ENCODE peak calls at places on chromosomes 5 and 9, in nine cellular contexts. B is activated gamma-delta T cell; K is NCI-H1694; G is A172; N is GM20000; U is hepatocyte; M is T-helper 2 cell; X is NCI-H1417; Q is stimulated activated CD8-positive, alpha-beta memory T cell treated with anti-CD3 and anti-CD28 coated beads, Interleukin-12 subunit alpha, Interleukin-12 subunit beta, amount 100 ng/mL, for 1 hour. A is an unnamed sample.

GRCh38 chr9:94554078-94554438 is 825 bp upstream of the PCAT7 start:
- DNase-seq in M (no peak), K (no peak), X (no peak), B (no peak), G (no peak), N (no peak), Q (no peak), U (peak; percentile 56), A (no peak)

GRCh38 chr9:133429641-133430161 is 7.5 kb downstream of the ADAMTS13 start:
- DNase-seq in Q (no peak), K (no peak), U (peak; percentile 70), M (no peak), X (no peak), N (peak; percentile 85), G (no peak), B (no peak), A (no peak)

GRCh38 chr9:114539718-114540410 is 34.6 kb upstream of the WHRN start:
- DNase-seq in G (no peak), Q (no peak), M (no peak), N (no peak), X (no peak), U (no peak), B (no peak), K (no peak), A (no peak)

GRCh38 chr9:122320346-122320995 is 50.4 kb upstream of the PTGS1 start:
- DNase-seq in M (no peak), B (no peak), X (peak; percentile 68), K (no peak), U (no peak), N (no peak), Q (no peak), G (no peak), A (no peak)

GRCh38 chr5:119370521-119370920 is 14.7 kb downstream of the TNFAIP8 start:
- DNase-seq in X (no peak), G (no peak), B (no peak), M (no peak), N (no peak), Q (no peak), U (no peak), K (no peak), A (no peak)

GRCh38 chr9:126847051-126847450 is 13.4 kb upstream of the ZBTB34 start:
- DNase-seq in N (no peak), G (no peak), X (no peak), B (no peak), M (no peak), Q (no peak), U (no peak), K (no peak), A (no peak)

GRCh38 chr9:117104972-117105495 is 309.8 kb downstream of the ASTN2 start:
- DNase-seq in U (no peak), Q (no peak), B (no peak), N (no peak), G (no peak), K (no peak), X (no peak), M (no peak), A (no peak)

GRCh38 chr5:131163315-131164119 is 1.5 kb downstream of the HINT1 start:
- DNase-seq in X (peak; percentile 31), Q (no peak), B (no peak), N (no peak), K (no peak), M (peak; percentile 50), U (peak; percentile 26), G (peak; percentile 37), A (no peak)

GRCh38 chr5:72268753-72269410 is 51.2 kb downstream of the MRPS27 start:
- DNase-seq in U (peak; percentile 64), B (no peak), K (no peak), N (peak; percentile 31), X (peak; percentile 67), M (peak; percentile 45), G (peak; percentile 47), Q (peak; percentile 19), A (peak; percentile 35)

GRCh38 chr5:80239680-80240367 is 16.0 kb downstream of the SERINC5 start:
- DNase-seq in G (no peak), N (no peak), Q (no peak), K (no peak), B (no peak), M (no peak), X (no peak), U (no peak), A (no peak)

GRCh38 chr5:96439477-96440184 is 6.6 kb upstream of the PCSK1 start:
- DNase-seq in B (no peak), K (no peak), U (no peak), N (peak; percentile 56), G (no peak), M (peak; percentile 15), Q (no peak), X (no peak), A (no peak)

GRCh38 chr5:96870094-96871021 is 5.9 kb upstream of the ERAP2 start:
- DNase-seq in G (no peak), B (no peak), M (peak; percentile 78), U (no peak), N (peak; percentile 53), Q (no peak), X (no peak), K (no peak), A (peak; percentile 42)

GRCh38 chr9:13675638-13676000 is 396.1 kb upstream of the MPDZ start:
- DNase-seq in X (no peak), Q (no peak), M (no peak), B (no peak), N (no peak), G (no peak), U (no peak), K (no peak), A (no peak)

GRCh38 chr5:132807163-132807838 is 5.8 kb upstream of the SOWAHA start:
- DNase-seq in U (peak; percentile 89), N (no peak), G (no peak), K (no peak), X (no peak), M (no peak), B (no peak), Q (no peak), A (no peak)

GRCh38 chr9:12464910-12465512 is 228.2 kb upstream of the TYRP1 start:
- DNase-seq in X (peak; percentile 65), Q (no peak), U (peak; percentile 53), B (no peak), M (peak; percentile 2), K (peak; percentile 13), G (peak; percentile 17), N (peak; percentile 9), A (no peak)

GRCh38 chr9:21730899-21731298 is 71.5 kb upstream of the MTAP start:
- DNase-seq in B (no peak), N (no peak), M (no peak), U (no peak), K (no peak), X (no peak), G (no peak), Q (no peak), A (no peak)

GRCh38 chr5:33143405-33144123 is 297.2 kb upstream of the TARS1 start:
- DNase-seq in Q (no peak), U (no peak), N (no peak), K (no peak), G (no peak), X (no peak), M (no peak), B (no peak), A (no peak)

GRCh38 chr5:154517181-154517580 is 39.2 kb upstream of the HAND1 start:
- DNase-seq in G (no peak), N (no peak), M (no peak), X (no peak), K (no peak), U (no peak), Q (no peak), B (no peak), A (no peak)

GRCh38 chr5:89128097-89128496 is 245.1 kb upstream of the MEF2C start:
- DNase-seq in B (no peak), M (no peak), X (no peak), Q (no peak), G (peak; percentile 14), N (no peak), U (no peak), K (no peak), A (no peak)

GRCh38 chr5:136686192-136686872 is 321.0 kb upstream of the TRPC7 start:
- DNase-seq in M (no peak), X (peak; percentile 2), K (no peak), G (peak; percentile 72), B (no peak), U (peak; percentile 55), N (no peak), Q (no peak), A (no peak)

GRCh38 chr5:16776611-16777251 is 159.4 kb downstream of the MYO10 start:
- DNase-seq in K (no peak), M (no peak), N (no peak), X (peak; percentile 29), U (peak; percentile 66), G (no peak), Q (no peak), B (no peak), A (no peak)

GRCh38 chr5:172731286-172732073 is 39.5 kb downstream of the DUSP1 start:
- DNase-seq in K (no peak), N (no peak), G (peak; percentile 80), X (peak; percentile 1), B (no peak), M (no peak), U (peak; percentile 81), Q (no peak), A (no peak)

GRCh38 chr9:126127591-126127990 is 199.0 kb upstream of the MVB12B start:
- DNase-seq in M (no peak), X (no peak), Q (no peak), K (no peak), B (no peak), U (no peak), N (no peak), G (no peak), A (no peak)

GRCh38 chr5:114782869-114783268 is 386.8 kb downstream of the TRIM36 start:
- DNase-seq in M (no peak), G (no peak), K (no peak), X (no peak), Q (no peak), U (no peak), B (no peak), N (no peak), A (no peak)

GRCh38 chr5:139385061-139385889 is 2.2 kb upstream of the SLC23A1 start:
- DNase-seq in G (no peak), Q (no peak), X (no peak), N (peak; percentile 57), K (no peak), U (no peak), B (no peak), M (peak; percentile 56), A (no peak)

GRCh38 chr9:134492721-134493470 is 148.7 kb upstream of the COL5A1 start:
- DNase-seq in U (no peak), K (no peak), B (no peak), G (no peak), Q (no peak), X (no peak), M (no peak), N (no peak), A (no peak)

GRCh38 chr5:24141046-24141445 is 503.7 kb downstream of the CDH10 start:
- DNase-seq in X (no peak), B (no peak), K (no peak), N (no peak), U (peak; percentile 39), M (no peak), Q (no peak), G (no peak), A (no peak)

GRCh38 chr5:138489705-138490104 is 24.4 kb downstream of the EGR1 start:
- DNase-seq in B (no peak), K (peak; percentile 52), X (no peak), M (no peak), U (peak; percentile 11), G (no peak), N (no peak), Q (no peak), A (no peak)

GRCh38 chr5:17714186-17714585 is 79.9 kb downstream of the TAF11L14 start:
- DNase-seq in N (no peak), B (no peak), Q (no peak), M (no peak), G (no peak), K (no peak), X (no peak), U (no peak), A (no peak)

GRCh38 chr9:136497916-136498695 is 15.3 kb upstream of the SEC16A start:
- DNase-seq in Q (no peak), B (no peak), X (peak; percentile 11), N (no peak), K (no peak), M (no peak), U (no peak), G (no peak), A (no peak)

GRCh38 chr5:9265391-9266287 is 280.2 kb downstream of the SEMA5A start:
- DNase-seq in G (peak; percentile 89), B (no peak), N (no peak), U (peak; percentile 53), M (no peak), X (no peak), Q (no peak), K (no peak), A (no peak)